ENCODE peak calls at places on chromosome 3, in six cellular contexts. C is HepG2, R is K562, A is HCT116, H is H1, M is SK-N-SH. P is an unnamed sample.

GRCh38 chr3:151630938-151631417 is 102.7 kb upstream of the AADACL2 start:
- DNase-seq in C (peak), R (peak), A (no peak), H (no peak), M (no peak), P (peak)

GRCh38 chr3:112769624-112770023 is 77.0 kb downstream of the CD200R1L start:
- DNase-seq in C (no peak), R (no peak), A (no peak), H (no peak), M (no peak), P (no peak)

GRCh38 chr3:178823140-178823539 is 248.5 kb downstream of the ZMAT3 start:
- DNase-seq in C (no peak), R (no peak), A (no peak), H (no peak), M (no peak), P (no peak)

GRCh38 chr3:71921036-71921435 is 136.1 kb upstream of the PROK2 start:
- DNase-seq in C (no peak), R (no peak), A (no peak), H (no peak), M (no peak), P (no peak)

GRCh38 chr3:161371441-161372320 is at the start of gene SPTSSB:
- DNase-seq in C (peak), R (no peak), A (peak), H (no peak), M (peak), P (peak)

GRCh38 chr3:171383206-171384018 is 76.8 kb downstream of the TNIK start:
- DNase-seq in C (no peak), R (no peak), A (no peak), H (no peak), M (no peak), P (peak)

GRCh38 chr3:160661660-160662059 is 15.3 kb upstream of the ARL14 start:
- DNase-seq in C (no peak), R (no peak), A (no peak), H (no peak), M (no peak), P (no peak)

GRCh38 chr3:171908731-171909130 is 65.6 kb downstream of the TMEM212 start:
- DNase-seq in C (no peak), R (no peak), A (no peak), H (no peak), M (no peak), P (no peak)

GRCh38 chr3:17642474-17642873 is 100.0 kb downstream of the TBC1D5 start:
- DNase-seq in C (no peak), R (no peak), A (no peak), H (no peak), M (no peak), P (no peak)

GRCh38 chr3:14485981-14486380 is 54.2 kb downstream of the GRIP2 start:
- DNase-seq in C (no peak), R (no peak), A (no peak), H (no peak), M (no peak), P (no peak)

GRCh38 chr3:42827023-42827422 is 17.8 kb downstream of the ACKR2 start:
- DNase-seq in C (no peak), R (no peak), A (no peak), H (no peak), M (no peak), P (no peak)

GRCh38 chr3:256501-256900 is 59.9 kb downstream of the CHL1 start:
- DNase-seq in C (no peak), R (no peak), A (no peak), H (no peak), M (no peak), P (no peak)

GRCh38 chr3:53169832-53170324 is 8.9 kb downstream of the PRKCD start:
- DNase-seq in C (no peak), R (no peak), A (no peak), H (no peak), M (no peak), P (no peak)

GRCh38 chr3:89740881-89741177 is 633.4 kb downstream of the EPHA3 start:
- DNase-seq in C (no peak), R (no peak), A (no peak), H (no peak), M (no peak), P (no peak)

GRCh38 chr3:131973731-131974130 is 61.1 kb downstream of the CPNE4 start:
- DNase-seq in C (no peak), R (peak), A (no peak), H (no peak), M (no peak), P (no peak)

DNA sequence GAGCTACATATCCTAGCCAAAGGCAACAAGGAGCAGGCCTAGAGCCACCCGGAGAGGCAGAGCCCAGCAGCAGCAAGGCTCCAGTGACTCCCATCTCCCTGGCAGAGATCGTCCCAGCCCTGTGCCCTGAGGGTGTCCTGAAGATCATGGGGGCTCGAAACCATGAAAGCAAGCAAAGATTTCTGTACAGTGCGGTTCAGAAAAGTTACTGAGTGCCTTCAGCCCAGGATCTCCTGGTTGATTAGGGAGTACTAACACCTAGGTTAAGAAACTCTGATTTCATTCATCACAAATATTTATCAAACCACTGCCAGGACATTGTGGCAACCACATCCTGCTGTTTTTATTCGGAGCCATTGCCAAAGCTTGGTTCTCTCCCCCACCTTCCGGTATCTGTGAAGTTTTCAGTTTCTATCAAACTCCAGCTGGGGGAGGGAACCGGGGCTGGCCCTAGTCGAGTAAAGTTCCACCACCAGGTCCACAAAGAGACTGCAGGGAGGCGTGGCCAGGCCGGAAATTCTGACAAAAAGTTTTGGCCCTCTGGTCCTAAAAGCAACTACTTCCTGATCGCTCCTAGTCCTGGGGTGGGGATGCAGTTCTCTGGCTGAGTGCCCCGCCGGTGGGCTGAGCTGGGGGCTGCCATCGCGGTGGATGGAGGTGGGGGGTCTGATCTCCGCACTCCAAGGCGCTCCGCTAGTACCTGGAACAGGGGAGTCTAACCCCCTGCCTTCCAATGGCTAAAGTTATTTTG is 1.2 kb downstream of the RAB43 start:
- DNase-seq in C (peak), R (peak), A (peak), H (peak), M (peak), P (peak)
- TF ChIP-seq JUND in C (no peak), R (no peak), A (no peak), H (no peak), M (no peak), P (no peak)

GRCh38 chr3:56303508-56303907 is 164.8 kb downstream of the ERC2 start:
- DNase-seq in C (peak), R (peak), A (peak), H (peak), M (peak), P (peak)
- TF ChIP-seq JUND in C (no peak), R (no peak), A (no peak), H (no peak), M (no peak), P (no peak)

DNA sequence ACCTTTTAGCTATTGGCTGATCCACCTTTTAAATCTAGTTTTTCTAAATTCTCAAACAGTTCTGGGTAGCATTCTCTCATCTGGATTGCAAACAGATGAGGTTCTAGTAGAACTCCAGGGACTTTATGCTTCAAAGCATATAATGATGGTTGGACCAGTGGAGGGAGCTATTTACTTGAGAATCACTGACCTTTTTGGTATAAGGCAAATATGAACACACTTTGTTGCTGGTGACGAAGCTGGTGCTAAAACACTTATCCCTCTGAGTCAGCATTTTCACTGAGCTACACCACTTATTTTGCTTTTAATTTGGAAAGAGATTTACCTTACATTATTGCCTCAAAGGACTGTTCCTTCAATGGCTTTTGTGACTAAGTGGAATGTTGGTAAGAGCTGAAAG is 58.6 kb upstream of the SLITRK3 start:
- DNase-seq in C (peak), R (no peak), A (peak), H (no peak), M (peak), P (peak)
- TF ChIP-seq JUND in C (no peak), R (no peak), A (no peak), H (no peak), M (no peak), P (no peak)

GRCh38 chr3:105598047-105598796 is 231.5 kb downstream of the ALCAM start:
- DNase-seq in C (no peak), R (no peak), A (peak), H (no peak), M (no peak), P (no peak)

GRCh38 chr3:105594219-105594618 is 227.5 kb downstream of the ALCAM start:
- DNase-seq in C (no peak), R (no peak), A (no peak), H (no peak), M (no peak), P (no peak)

DNA sequence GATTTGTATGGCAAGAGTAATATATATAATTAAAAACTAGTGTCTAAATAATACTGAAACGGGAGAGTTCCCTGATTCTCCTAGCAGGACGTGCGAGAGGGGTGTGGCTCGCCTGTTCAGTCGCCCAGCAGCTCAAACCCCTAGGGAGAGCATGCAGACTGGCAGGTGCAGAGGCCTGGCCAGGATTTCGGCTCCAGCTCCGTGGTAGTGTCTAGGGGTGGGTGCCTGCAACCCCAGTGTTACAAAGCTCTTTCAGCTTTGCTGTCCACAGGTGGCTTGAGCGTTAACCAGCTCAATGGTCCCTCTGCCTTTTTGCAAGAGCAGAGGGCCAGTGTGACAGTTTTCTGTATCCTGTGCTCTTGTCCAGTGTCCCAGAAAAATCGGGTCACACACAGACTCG is 226.6 kb downstream of the ALCAM start:
- DNase-seq in C (no peak), R (no peak), A (no peak), H (no peak), M (no peak), P (no peak)
- TF ChIP-seq JUND in C (no peak), R (no peak), A (no peak), H (no peak), M (no peak), P (no peak)

GRCh38 chr3:188389711-188390346 is 235.9 kb downstream of the LPP start:
- DNase-seq in C (no peak), R (no peak), A (no peak), H (no peak), M (no peak), P (no peak)
- TF ChIP-seq JUND in C (no peak), R (no peak), A (no peak), H (no peak), M (no peak), P (no peak)

DNA sequence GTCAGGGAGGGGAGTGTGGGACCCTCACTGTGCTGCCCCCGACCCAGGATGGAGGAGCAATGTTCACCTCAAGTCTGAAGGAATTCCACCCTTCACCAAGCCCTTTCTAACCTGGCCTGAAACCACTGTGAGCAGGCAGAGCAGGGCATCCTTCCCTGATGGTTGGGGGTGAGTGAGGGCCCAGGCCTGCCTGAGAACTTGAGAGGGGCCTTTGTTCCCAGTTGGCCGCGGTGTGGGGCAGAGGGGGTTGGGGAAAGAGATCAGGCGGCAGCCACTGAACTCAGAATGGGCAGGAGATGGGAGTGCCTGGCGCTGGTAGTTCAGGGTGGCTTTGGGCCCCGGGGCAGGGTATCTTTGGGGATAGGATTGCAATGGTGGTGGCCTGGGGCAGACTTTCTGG is 103.5 kb upstream of the RPL32 start:
- DNase-seq in C (no peak), R (no peak), A (no peak), H (no peak), M (no peak), P (no peak)
- TF ChIP-seq JUND in C (no peak), R (no peak), A (no peak), H (no peak), M (no peak), P (no peak)

DNA sequence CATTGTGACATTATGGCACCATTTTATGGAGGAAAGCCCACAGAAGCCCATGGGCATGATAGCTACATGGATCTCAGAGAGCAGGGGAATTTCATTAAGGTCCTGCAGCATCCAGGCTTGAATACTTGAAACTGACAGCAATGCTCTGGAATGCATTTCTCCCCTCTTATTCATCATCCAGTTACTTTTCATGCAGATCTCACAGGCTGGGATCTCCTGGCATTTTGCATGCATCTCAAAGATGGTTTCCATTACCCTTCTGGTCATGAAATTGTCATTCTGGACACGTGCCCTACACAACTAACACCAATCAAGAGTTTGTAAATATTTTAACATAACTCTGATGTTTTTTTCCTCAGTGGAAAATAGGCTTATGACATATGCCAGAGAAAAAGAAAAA is 32.4 kb downstream of the VGLL3 start:
- DNase-seq in C (no peak), R (no peak), A (no peak), H (peak), M (no peak), P (no peak)
- TF ChIP-seq JUND in C (no peak), R (no peak), A (no peak), H (no peak), M (no peak), P (no peak)